ENCODE peak calls at places on chromosomes 2 and 18, in four cellular contexts. P is K562, N is HepG2, T is H1. Q is an unnamed sample.

GRCh38 chr18:44556296-44556695 is 124.4 kb upstream of the SETBP1 start:
- DNase-seq in P (no peak), N (no peak), T (no peak), Q (no peak)

GRCh38 chr2:43198263-43198662 is 28.1 kb downstream of the ZFP36L2 start:
- DNase-seq in P (no peak), N (no peak), T (no peak), Q (no peak)

GRCh38 chr18:741931-742512 is 29.6 kb upstream of the ENOSF1 start:
- DNase-seq in P (peak; percentile 69), N (peak; percentile 36), T (no peak), Q (peak; percentile 34)

GRCh38 chr2:215697496-215697895 is 261.6 kb upstream of the FN1 start:
- DNase-seq in P (no peak), N (no peak), T (no peak), Q (no peak)

GRCh38 chr2:34025196-34025595 is 426.1 kb upstream of the FAM98A start:
- DNase-seq in P (no peak), N (no peak), T (no peak), Q (no peak)

GRCh38 chr2:41695714-41696113 is 352.1 kb upstream of the PKDCC start:
- DNase-seq in P (no peak), N (no peak), T (no peak), Q (no peak)

GRCh38 chr2:69163109-69163508 is 150.1 kb downstream of the ANTXR1 start:
- DNase-seq in P (no peak), N (no peak), T (no peak), Q (peak; percentile 47)

GRCh38 chr2:863732-864450 is 86.8 kb upstream of the SNTG2 start:
- DNase-seq in P (no peak), N (no peak), T (peak; percentile 11), Q (no peak)

GRCh38 chr2:203809084-203809521 is 58.5 kb upstream of the CTLA4 start:
- DNase-seq in P (no peak), N (no peak), T (no peak), Q (no peak)

GRCh38 chr18:34352385-34353163 is 127.9 kb upstream of the NOL4 start:
- DNase-seq in P (no peak), N (peak; percentile 22), T (no peak), Q (no peak)

GRCh38 chr2:20584637-20585321 is 66.1 kb downstream of the HS1BP3 start:
- DNase-seq in P (no peak), N (peak; percentile 98), T (peak; percentile 67), Q (peak; percentile 87)

GRCh38 chr2:8478133-8478793 is 203.6 kb upstream of the ID2 start:
- DNase-seq in P (no peak), N (no peak), T (no peak), Q (no peak)

GRCh38 chr18:41646915-41647314 is 308.1 kb upstream of the PIK3C3 start:
- DNase-seq in P (no peak), N (no peak), T (no peak), Q (no peak)

GRCh38 chr18:427005-427404 is 73.5 kb downstream of the COLEC12 start:
- DNase-seq in P (no peak), N (no peak), T (no peak), Q (no peak)

GRCh38 chr2:30231726-30232026 is 342 bp downstream of the LBH start:
- DNase-seq in P (peak; percentile 62), N (no peak), T (peak; percentile 78), Q (no peak)

GRCh38 chr2:54867457-54867856 is 144.0 kb downstream of the EML6 start:
- DNase-seq in P (no peak), N (no peak), T (no peak), Q (no peak)

GRCh38 chr18:9803698-9804516 is 81.9 kb upstream of the TXNDC2 start:
- DNase-seq in P (peak; percentile 58), N (no peak), T (peak; percentile 61), Q (no peak)

GRCh38 chr2:15668611-15669305 is 77.1 kb downstream of the DDX1 start:
- DNase-seq in P (no peak), N (peak; percentile 54), T (no peak), Q (no peak)

GRCh38 chr2:44972771-44973535 is 31.5 kb downstream of the SIX3 start:
- DNase-seq in P (no peak), N (no peak), T (no peak), Q (no peak)

GRCh38 chr2:192413812-192414424 is 219.2 kb upstream of the TMEFF2 start:
- DNase-seq in P (no peak), N (no peak), T (no peak), Q (no peak)

GRCh38 chr18:45517181-45517741 is 98.0 kb upstream of the SLC14A2 start:
- DNase-seq in P (no peak), N (no peak), T (no peak), Q (no peak)

GRCh38 chr2:26179446-26179907 is 6.6 kb downstream of the GAREM2 start:
- DNase-seq in P (peak; percentile 7), N (no peak), T (no peak), Q (no peak)

GRCh38 chr18:36867056-36867455 is 38.1 kb downstream of the KIAA1328 start:
- DNase-seq in P (no peak), N (no peak), T (no peak), Q (no peak)

GRCh38 chr2:102841107-102841840 is 79.4 kb downstream of the TMEM182 start:
- DNase-seq in P (peak; percentile 53), N (peak; percentile 56), T (peak; percentile 80), Q (peak; percentile 7)

DNA sequence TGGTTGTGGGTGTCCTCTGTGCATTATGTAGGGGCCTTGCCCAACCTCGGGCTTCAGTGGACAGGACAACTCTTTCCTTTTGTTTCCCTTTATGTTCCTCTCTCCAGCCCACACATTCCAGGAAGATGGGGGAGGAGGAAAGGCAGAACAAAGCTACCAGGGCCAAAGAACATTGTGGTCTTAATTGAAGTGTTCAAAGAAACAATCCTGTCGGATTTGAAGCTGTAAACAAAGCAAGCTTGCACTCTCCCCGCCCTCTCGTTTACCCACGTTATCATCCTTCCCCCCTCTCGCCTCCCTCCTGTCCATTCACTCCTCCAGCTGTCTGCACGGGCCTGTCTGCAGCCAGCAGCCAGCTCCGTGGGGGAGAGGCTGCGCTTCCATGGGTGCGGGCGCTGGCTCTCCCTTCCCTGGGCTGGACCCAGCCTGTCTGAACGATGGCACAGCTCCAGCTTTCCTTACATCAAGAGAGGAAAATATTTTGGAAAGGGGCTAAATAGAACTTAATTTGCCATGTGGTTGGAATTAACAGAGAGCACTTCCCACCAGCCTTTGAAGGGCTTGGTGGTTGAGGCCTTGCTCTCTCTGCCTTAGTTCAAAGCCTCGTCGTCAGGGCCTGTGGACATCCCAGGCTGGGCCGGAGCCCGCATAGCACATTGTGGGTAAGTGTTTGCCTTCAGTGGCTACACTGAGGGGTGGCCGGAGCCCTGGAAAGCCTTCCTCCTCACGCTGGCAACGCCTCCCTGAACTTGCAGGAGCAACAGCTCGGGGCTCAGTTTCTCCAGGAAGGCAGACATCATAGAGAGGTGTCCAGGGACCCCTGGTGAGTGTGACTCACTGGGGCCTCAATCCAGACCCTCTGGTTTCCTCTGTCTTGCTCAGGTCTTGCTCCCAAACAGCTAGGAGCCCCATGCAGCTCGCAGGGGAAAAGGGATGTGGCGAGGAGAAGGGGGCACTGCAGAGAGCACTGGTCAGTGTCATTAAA is 60.6 kb upstream of the HS6ST1 start:
- DNase-seq in P (no peak), N (peak; percentile 90), T (no peak), Q (no peak)
- TF ChIP-seq FOSL1 in P (no peak), N (no peak), T (no peak), Q (no peak)

DNA sequence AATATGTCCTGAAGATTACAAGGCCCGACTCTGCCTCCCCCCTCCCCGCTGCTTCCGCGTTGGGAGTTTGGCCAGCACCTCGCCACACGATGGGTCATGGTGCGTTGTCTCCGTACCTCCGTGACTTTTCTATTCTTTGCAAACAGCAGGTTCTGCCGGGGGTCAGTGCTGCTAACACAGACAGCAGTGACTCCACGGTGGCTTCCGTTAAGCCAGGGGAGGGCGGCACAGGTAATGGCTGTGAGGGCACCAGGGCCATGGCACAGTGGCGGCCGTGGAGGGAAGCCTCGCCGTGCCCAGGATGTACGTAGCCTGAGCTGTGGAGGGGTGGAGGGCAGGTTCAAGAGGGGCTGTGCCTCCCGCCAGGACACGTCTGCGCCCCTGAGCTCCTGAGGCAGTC is 115.5 kb downstream of the NFATC1 start:
- DNase-seq in P (no peak), N (no peak), T (no peak), Q (no peak)
- TF ChIP-seq FOSL1 in P (no peak), N (no peak), T (no peak), Q (no peak)

GRCh38 chr2:221549143-221549542 is 23.0 kb downstream of the EPHA4 start:
- DNase-seq in P (no peak), N (no peak), T (no peak), Q (no peak)

GRCh38 chr2:221551864-221552263 is 20.2 kb downstream of the EPHA4 start:
- DNase-seq in P (no peak), N (no peak), T (no peak), Q (no peak)

GRCh38 chr2:221554769-221555510 is 17.2 kb downstream of the EPHA4 start:
- DNase-seq in P (no peak), N (no peak), T (no peak), Q (no peak)

GRCh38 chr2:221553333-221553732 is 18.8 kb downstream of the EPHA4 start:
- DNase-seq in P (no peak), N (no peak), T (no peak), Q (no peak)

DNA sequence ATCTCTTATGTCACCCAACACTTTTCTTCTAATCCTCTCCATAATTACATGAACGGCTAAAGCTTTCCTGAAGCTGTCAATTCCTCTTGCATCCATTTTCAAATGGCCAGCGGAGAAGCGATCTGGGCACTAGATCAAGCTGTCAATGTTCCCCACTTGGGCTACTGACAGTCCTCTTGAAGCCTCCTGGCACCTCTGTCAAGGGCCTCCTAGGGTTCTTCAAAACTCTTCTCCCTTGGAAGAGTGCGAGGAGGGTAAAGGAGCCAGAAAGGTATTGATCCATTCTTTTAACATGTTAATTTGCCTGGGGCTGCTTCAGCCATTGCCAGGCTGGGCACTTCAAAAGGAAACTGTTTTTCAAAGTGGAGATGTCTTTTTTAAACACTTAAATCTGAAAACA is 19.8 kb downstream of the EPHA4 start:
- DNase-seq in P (no peak), N (no peak), T (no peak), Q (no peak)
- TF ChIP-seq FOSL1 in P (no peak), N (no peak), T (no peak), Q (no peak)

GRCh38 chr2:163611557-163611906 is 124.3 kb downstream of the FIGN start:
- DNase-seq in P (no peak), N (no peak), T (no peak), Q (no peak)

GRCh38 chr2:163607630-163608029 is 128.2 kb downstream of the FIGN start:
- DNase-seq in P (no peak), N (no peak), T (no peak), Q (no peak)

GRCh38 chr2:163612332-163612731 is 123.5 kb downstream of the FIGN start:
- DNase-seq in P (no peak), N (no peak), T (no peak), Q (no peak)

GRCh38 chr2:163613155-163613554 is 122.7 kb downstream of the FIGN start:
- DNase-seq in P (no peak), N (no peak), T (no peak), Q (no peak)

DNA sequence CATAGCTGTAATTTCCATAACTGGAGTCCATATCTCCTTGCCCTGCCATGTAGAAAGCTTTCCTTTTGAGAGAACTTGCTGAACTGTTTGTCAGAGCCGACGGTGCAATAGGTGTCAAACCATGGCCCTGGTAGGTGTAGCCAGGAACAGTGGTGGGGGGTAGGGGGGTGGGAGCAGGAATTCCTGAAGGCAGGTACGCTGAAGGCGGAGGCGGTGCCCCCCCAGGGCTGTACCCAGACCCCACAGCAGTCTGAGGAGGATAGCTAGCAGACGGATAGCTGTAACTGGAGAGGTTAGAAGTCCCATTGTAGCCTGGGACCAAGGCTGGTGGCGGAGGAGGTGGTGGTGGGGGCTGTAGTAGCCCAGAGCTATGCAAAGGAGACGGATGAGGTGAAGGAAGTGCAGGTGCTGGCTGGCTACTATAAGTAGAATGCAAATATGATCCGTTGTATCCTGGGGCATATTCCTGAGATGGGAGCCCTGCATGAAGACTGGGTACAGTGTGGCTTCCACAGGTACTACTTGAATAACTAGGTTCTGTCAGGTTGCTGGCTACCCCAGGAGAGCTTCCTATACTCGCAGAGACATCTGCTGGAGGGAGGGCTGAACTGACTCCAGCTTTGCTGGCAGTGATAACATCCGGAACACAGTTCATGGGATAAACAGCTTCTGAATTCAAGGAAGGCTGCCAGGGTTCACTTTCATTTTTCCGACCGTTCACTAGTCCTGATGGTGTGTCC is 124.8 kb downstream of the FIGN start:
- DNase-seq in P (no peak), N (peak; percentile 10), T (peak; percentile 56), Q (peak; percentile 6)
- TF ChIP-seq FOSL1 in P (no peak), N (no peak), T (no peak), Q (no peak)